ENCODE peak calls at places on chromosomes 5 and 9, in six cellular contexts. G, P, Y, F, J and X are unnamed samples.

GRCh38 chr9:105690742-105691141 is 3.6 kb upstream of the TMEM38B start:
- DNase-seq in P (no peak), F (no peak), J (no peak), Y (no peak), G (no peak), X (no peak)

GRCh38 chr5:72951850-72952468 is 3.9 kb upstream of the FCHO2 start:
- DNase-seq in J (no peak), Y (no peak), F (no peak), G (no peak), P (no peak), X (no peak)

GRCh38 chr9:1332161-1332560 is 282.0 kb downstream of the DMRT2 start:
- DNase-seq in J (no peak), F (no peak), Y (no peak), G (no peak), P (no peak), X (no peak)

GRCh38 chr5:136084698-136085097 is 47.9 kb upstream of the SMAD5 start:
- DNase-seq in G (no peak), Y (no peak), F (no peak), P (no peak), J (no peak), X (no peak)

GRCh38 chr5:113749334-113749733 is 235.8 kb downstream of the YTHDC2 start:
- DNase-seq in F (no peak), G (no peak), Y (no peak), P (no peak), J (no peak), X (no peak)

GRCh38 chr5:62167651-62168050 is 138.4 kb upstream of the KIF2A start:
- DNase-seq in Y (no peak), J (no peak), P (no peak), G (no peak), F (no peak), X (no peak)

GRCh38 chr9:138009456-138010273 is 132.1 kb downstream of the CACNA1B start:
- DNase-seq in G (no peak), F (no peak), P (peak), J (no peak), Y (no peak), X (no peak)

GRCh38 chr5:37867634-37868033 is 27.8 kb upstream of the GDNF start:
- DNase-seq in J (no peak), G (no peak), F (no peak), P (no peak), Y (no peak), X (no peak)

GRCh38 chr5:68749076-68749475 is 344.7 kb upstream of the SLC30A5 start:
- DNase-seq in F (no peak), J (no peak), P (no peak), Y (peak), G (no peak), X (no peak)

GRCh38 chr9:130191749-130192120 is 19.5 kb downstream of the NCS1 start:
- DNase-seq in P (no peak), Y (no peak), G (no peak), J (no peak), F (no peak), X (no peak)

GRCh38 chr9:28941856-28942255 is 1368.6 kb upstream of the C9orf72 start:
- DNase-seq in Y (no peak), F (no peak), P (no peak), G (no peak), J (no peak), X (no peak)

GRCh38 chr5:39639618-39640078 is 214.9 kb upstream of the DAB2 start:
- DNase-seq in F (no peak), J (no peak), Y (no peak), P (no peak), G (no peak), X (no peak)

GRCh38 chr9:93108301-93109041 is 12.5 kb downstream of the CARD19 start:
- DNase-seq in Y (no peak), G (peak), J (no peak), P (peak), F (no peak), X (no peak)

GRCh38 chr5:43305948-43306563 is 7.2 kb downstream of the HMGCS1 start:
- DNase-seq in F (peak), Y (peak), P (no peak), G (no peak), J (no peak), X (no peak)

GRCh38 chr9:97633859-97634485 is 351 bp downstream of the NCBP1 start:
- DNase-seq in F (no peak), P (no peak), G (no peak), J (no peak), Y (no peak), X (no peak)

GRCh38 chr5:2178528-2178927 is 295.8 kb upstream of the IRX4 start:
- DNase-seq in P (peak), J (no peak), G (no peak), F (no peak), Y (no peak), X (no peak)

GRCh38 chr9:136685792-136686533 is 1.3 kb downstream of the AGPAT2 start:
- DNase-seq in J (no peak), Y (no peak), P (no peak), F (no peak), G (no peak), X (no peak)

GRCh38 chr5:100444961-100445360 is 90.2 kb upstream of the FAM174A start:
- DNase-seq in Y (no peak), J (no peak), F (no peak), G (no peak), P (no peak), X (no peak)

GRCh38 chr9:15306757-15307522 is at the start of gene TTC39B:
- DNase-seq in G (peak), F (peak), Y (peak), J (peak), P (peak), X (peak)

GRCh38 chr5:133298447-133298846 is 246.6 kb downstream of the HSPA4 start:
- DNase-seq in G (no peak), F (no peak), P (no peak), J (peak), Y (no peak), X (no peak)

GRCh38 chr5:168364738-168365550 is 73.5 kb downstream of the WWC1 start:
- DNase-seq in P (no peak), Y (peak), J (no peak), F (peak), G (no peak), X (no peak)

GRCh38 chr5:21810737-21811316 is 1042.3 kb downstream of the CDH12 start:
- DNase-seq in G (no peak), J (no peak), P (no peak), Y (peak), F (peak), X (no peak)

GRCh38 chr9:95813923-95814322 is 61.6 kb upstream of the ERCC6L2 start:
- DNase-seq in Y (no peak), F (no peak), G (no peak), P (no peak), J (no peak), X (no peak)

GRCh38 chr5:177432143-177432904 is 5.8 kb downstream of the GRK6 start:
- DNase-seq in P (peak), J (no peak), F (no peak), Y (no peak), G (no peak), X (no peak)

GRCh38 chr5:419970-420369 is 23.0 kb upstream of the EXOC3 start:
- DNase-seq in P (no peak), F (no peak), Y (no peak), G (no peak), J (no peak), X (no peak)

GRCh38 chr9:21711504-21711903 is 90.9 kb upstream of the MTAP start:
- DNase-seq in P (no peak), G (no peak), J (no peak), Y (no peak), F (no peak), X (peak)

GRCh38 chr9:106423575-106423974 is 439.4 kb upstream of the ZNF462 start:
- DNase-seq in G (no peak), F (no peak), P (no peak), J (no peak), Y (no peak), X (no peak)

GRCh38 chr9:131868766-131869165 is 128.9 kb upstream of the RAPGEF1 start:
- DNase-seq in P (no peak), Y (no peak), J (no peak), F (peak), G (no peak), X (no peak)

GRCh38 chr9:114775981-114776380 is 29.9 kb downstream of the TNFSF15 start:
- DNase-seq in G (no peak), F (no peak), Y (no peak), J (no peak), P (no peak), X (no peak)

GRCh38 chr5:64637144-64637543 is 53.2 kb upstream of the SHISAL2B start:
- DNase-seq in Y (no peak), F (no peak), P (no peak), J (no peak), G (no peak), X (no peak)

GRCh38 chr5:10528056-10528816 is 35.6 kb upstream of the ANKRD33B start:
- DNase-seq in G (no peak), F (no peak), J (peak), P (no peak), Y (no peak), X (no peak)
- TF ChIP-seq CTCF in G (no peak), F (no peak), J (peak), P (no peak), Y (no peak), X (no peak)

GRCh38 chr9:69411931-69412740 is 87.1 kb downstream of the ENTREP1 start:
- DNase-seq in J (no peak), P (no peak), Y (no peak), G (no peak), F (no peak), X (no peak)

GRCh38 chr9:69411246-69411645 is 86.2 kb downstream of the ENTREP1 start:
- DNase-seq in G (no peak), P (no peak), J (no peak), F (no peak), Y (no peak), X (no peak)

GRCh38 chr9:69412741-69413150 is 87.7 kb downstream of the ENTREP1 start:
- DNase-seq in P (no peak), F (peak), Y (peak), G (no peak), J (no peak), X (peak)
- TF ChIP-seq CTCF in P (peak), F (peak), Y (peak), G (no peak), J (peak), X (peak)

GRCh38 chr5:124747770-124748686 is 1.6 kb upstream of the ZNF608 start:
- DNase-seq in G (no peak), F (peak), Y (peak), J (no peak), P (no peak), X (no peak)

GRCh38 chr5:124745367-124746251 is 830 bp downstream of the ZNF608 start:
- DNase-seq in Y (peak), P (no peak), G (no peak), J (no peak), F (peak), X (no peak)

GRCh38 chr5:124744170-124744911 is 2.1 kb downstream of the ZNF608 start:
- DNase-seq in J (no peak), G (no peak), Y (no peak), F (peak), P (peak), X (no peak)

GRCh38 chr5:124746916-124747769 is 704 bp upstream of the ZNF608 start:
- DNase-seq in J (no peak), F (peak), G (peak), P (peak), Y (peak), X (peak)

GRCh38 chr5:124746252-124746915 is at the start of gene ZNF608:
- DNase-seq in Y (peak), P (no peak), F (peak), J (no peak), G (no peak), X (no peak)
- TF ChIP-seq CTCF in Y (no peak), P (no peak), F (peak), J (no peak), G (no peak), X (peak)

DNA sequence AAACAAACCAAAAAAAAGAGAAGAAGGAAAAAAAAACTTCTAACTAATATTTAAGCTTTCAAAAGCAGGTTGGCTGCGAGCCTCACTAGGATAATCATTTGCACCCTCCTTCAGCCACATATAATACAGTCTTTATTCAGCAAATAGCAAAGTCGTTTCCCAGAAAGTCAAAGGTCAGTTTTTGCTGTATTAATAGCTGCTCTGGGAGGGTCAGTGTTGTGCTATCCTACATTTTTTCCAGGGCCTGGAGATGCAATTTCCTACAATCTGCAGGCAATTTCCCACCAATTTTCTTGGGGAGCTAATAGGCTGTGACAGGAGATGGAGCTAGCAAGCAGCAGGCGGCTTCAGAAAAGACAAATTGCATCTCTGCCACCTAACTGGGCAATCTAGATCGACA is 136.8 kb downstream of the TLE1 start:
- DNase-seq in P (no peak), G (no peak), Y (no peak), J (no peak), F (no peak), X (no peak)
- TF ChIP-seq CTCF in P (no peak), G (no peak), Y (no peak), J (no peak), F (no peak), X (no peak)

GRCh38 chr5:66498791-66499207 is 97.4 kb upstream of the MAST4 start:
- DNase-seq in P (no peak), J (no peak), F (peak), Y (no peak), G (no peak), X (no peak)
- TF ChIP-seq CTCF in P (no peak), J (peak), F (no peak), Y (peak), G (no peak), X (no peak)